ENCODE peak calls at places on chromosomes 4 and X, in four cellular contexts. S is GM23248, R is astrocyte, Z is PC-3. G is an unnamed sample.

GRCh38 chrX:108312938-108313337 is 125.3 kb downstream of the COL4A6 start:
- DNase-seq in S (peak; percentile 80), R (peak; percentile 61), Z (peak; percentile 94), G (peak; percentile 14)

GRCh38 chr4:86653237-86653865 is 59.2 kb downstream of the PTPN13 start:
- DNase-seq in S (no peak), R (no peak), Z (peak; percentile 34), G (no peak)

GRCh38 chr4:3449047-3449573 is 7.3 kb downstream of the HGFAC start:
- DNase-seq in S (no peak), R (no peak), Z (no peak), G (no peak)

GRCh38 chrX:118974088-118974907 is at the start of gene LONRF3:
- DNase-seq in S (peak; percentile 70), R (peak; percentile 4), Z (peak; percentile 67), G (peak; percentile 40)

GRCh38 chr4:43132010-43132582 is 239.6 kb downstream of the GRXCR1 start:
- DNase-seq in S (peak; percentile 80), R (peak; percentile 48), Z (peak; percentile 81), G (peak; percentile 59)

GRCh38 chr4:145098675-145099037 is 545 bp downstream of the ABCE1 start:
- DNase-seq in S (peak; percentile 86), R (peak; percentile 64), Z (peak; percentile 62), G (peak; percentile 43)

GRCh38 chr4:87745058-87745842 is 54.1 kb upstream of the IBSP start:
- DNase-seq in S (peak; percentile 39), R (no peak), Z (no peak), G (no peak)

GRCh38 chr4:187357045-187357643 is 633.5 kb upstream of the FAT1 start:
- DNase-seq in S (no peak), R (no peak), Z (no peak), G (no peak)

GRCh38 chr4:174522183-174523002 is at the start of gene HPGD:
- DNase-seq in S (peak; percentile 46), R (no peak), Z (peak; percentile 61), G (peak; percentile 61)

GRCh38 chr4:15470149-15470520 is 453 bp downstream of the CC2D2A start:
- DNase-seq in S (peak; percentile 33), R (peak; percentile 6), Z (no peak), G (no peak)

GRCh38 chr4:59571805-59572430 is 1628.2 kb upstream of the ADGRL3 start:
- DNase-seq in S (no peak), R (no peak), Z (peak; percentile 44), G (no peak)

GRCh38 chrX:66914082-66914481 is 275.2 kb upstream of the EDA2R start:
- DNase-seq in S (peak; percentile 17), R (no peak), Z (peak; percentile 4), G (no peak)

GRCh38 chr4:140568507-140569306 is at the start of gene UCP1:
- DNase-seq in S (peak; percentile 37), R (no peak), Z (no peak), G (peak; percentile 31)

GRCh38 chrX:135112096-135112729 is 8.1 kb downstream of the ETDB start:
- DNase-seq in S (peak; percentile 52), R (no peak), Z (peak; percentile 62), G (peak; percentile 54)

GRCh38 chrX:48815266-48815665 is 11.0 kb upstream of the ERAS start:
- DNase-seq in S (no peak), R (no peak), Z (no peak), G (no peak)

GRCh38 chrX:74536142-74537010 is 78.0 kb downstream of the RLIM start:
- DNase-seq in S (peak; percentile 82), R (peak; percentile 85), Z (peak; percentile 78), G (peak; percentile 91)

GRCh38 chr4:97987019-97987648 is 156.1 kb downstream of the STPG2 start:
- DNase-seq in S (peak; percentile 31), R (peak; percentile 6), Z (peak; percentile 56), G (peak; percentile 33)

GRCh38 chrX:70046978-70047377 is 2.8 kb downstream of the AWAT2 start:
- DNase-seq in S (peak; percentile 36), R (no peak), Z (peak; percentile 82), G (no peak)

GRCh38 chrX:68710870-68711576 is 63.6 kb downstream of the STARD8 start:
- DNase-seq in S (peak; percentile 60), R (peak; percentile 18), Z (peak; percentile 65), G (peak; percentile 16)

GRCh38 chr4:853416-853781 is 27.5 kb upstream of the CPLX1 start:
- DNase-seq in S (no peak), R (no peak), Z (no peak), G (no peak)

GRCh38 chr4:80171656-80172055 is 25.6 kb upstream of the PRDM8 start:
- DNase-seq in S (no peak), R (no peak), Z (no peak), G (no peak)

GRCh38 chrX:103722505-103722904 is 11.8 kb downstream of the TMEM31 start:
- DNase-seq in S (peak; percentile 64), R (peak; percentile 41), Z (no peak), G (no peak)

GRCh38 chrX:30875957-30876356 is 13.1 kb downstream of the TAB3 start:
- DNase-seq in S (peak; percentile 81), R (peak; percentile 64), Z (peak; percentile 82), G (peak; percentile 2)

DNA sequence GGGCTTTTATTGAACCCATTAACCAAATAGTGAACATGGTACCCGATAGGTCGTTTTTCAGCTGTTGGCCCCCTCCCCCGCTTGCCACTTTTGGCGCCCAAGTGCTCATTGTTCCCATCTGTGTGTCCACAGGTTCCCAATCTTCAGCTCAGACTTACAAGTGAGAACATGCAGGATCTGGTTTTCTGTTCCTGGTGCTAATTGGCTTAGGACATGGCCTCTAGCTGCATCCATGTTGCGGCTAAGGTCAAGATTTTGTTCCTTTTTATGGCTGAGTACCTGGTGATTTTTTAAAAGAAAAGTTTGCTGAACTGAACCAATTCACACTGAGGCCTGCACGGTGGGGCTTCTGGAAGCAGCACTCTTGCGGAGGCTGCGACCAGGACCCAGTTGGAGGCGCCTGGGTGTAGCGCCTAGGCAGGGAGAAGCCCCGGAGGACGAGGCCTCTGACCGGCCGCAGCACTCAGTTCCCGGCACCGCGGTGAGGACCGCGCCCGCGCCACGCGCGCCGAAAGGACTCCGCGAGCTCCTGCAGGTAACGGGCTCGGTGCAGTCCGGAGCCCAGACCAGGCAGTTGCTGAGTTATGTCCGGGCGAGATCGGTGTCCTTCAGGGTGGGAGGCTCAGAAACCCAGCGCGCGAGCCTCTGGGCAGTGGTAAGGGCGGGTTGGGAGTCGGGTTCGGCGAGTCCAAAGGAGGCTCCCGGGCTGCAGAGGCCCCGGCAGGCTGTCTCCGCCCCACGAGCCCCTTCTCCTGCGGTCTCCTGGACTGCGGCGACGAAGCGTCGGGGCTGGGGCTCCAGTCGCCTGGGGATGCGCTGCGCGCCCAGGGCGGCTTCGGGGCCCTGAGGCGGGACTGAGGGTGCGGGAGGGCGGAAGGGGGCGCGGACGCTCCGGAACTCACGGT is 15.8 kb upstream of the SLC25A4 start:
- DNase-seq in S (peak; percentile 34), R (peak; percentile 12), Z (no peak), G (no peak)
- TF ChIP-seq EZH2 in S (no peak), R (no peak), Z (no peak), G (no peak)

GRCh38 chrX:2689773-2690666 is 1.1 kb upstream of the CD99 start:
- DNase-seq in S (no peak), R (no peak), Z (no peak), G (no peak)

GRCh38 chrX:2691543-2692220 is 587 bp downstream of the CD99 start:
- DNase-seq in S (peak; percentile 81), R (peak; percentile 34), Z (peak; percentile 46), G (peak; percentile 74)

GRCh38 chrX:2692221-2693122 is 1.4 kb downstream of the CD99 start:
- DNase-seq in S (peak; percentile 70), R (peak; percentile 78), Z (peak; percentile 31), G (no peak)

GRCh38 chrX:2693123-2693438 is 2.0 kb downstream of the CD99 start:
- DNase-seq in S (peak; percentile 49), R (no peak), Z (no peak), G (no peak)

GRCh38 chrX:2690856-2691542 is at the start of gene CD99:
- DNase-seq in S (peak; percentile 91), R (peak; percentile 74), Z (peak; percentile 77), G (peak; percentile 98)
- TF ChIP-seq EZH2 in S (no peak), R (no peak), Z (no peak), G (no peak)

GRCh38 chr4:40755609-40756008 is 5.9 kb downstream of the NSUN7 start:
- DNase-seq in S (no peak), R (no peak), Z (no peak), G (no peak)

GRCh38 chr4:40745585-40745984 is 4.2 kb upstream of the NSUN7 start:
- DNase-seq in S (no peak), R (no peak), Z (no peak), G (no peak)

GRCh38 chr4:40749717-40750460 is at the start of gene NSUN7:
- DNase-seq in S (peak; percentile 38), R (peak; percentile 46), Z (peak; percentile 75), G (peak; percentile 39)

GRCh38 chr4:40747436-40747835 is 2.3 kb upstream of the NSUN7 start:
- DNase-seq in S (no peak), R (no peak), Z (no peak), G (no peak)

DNA sequence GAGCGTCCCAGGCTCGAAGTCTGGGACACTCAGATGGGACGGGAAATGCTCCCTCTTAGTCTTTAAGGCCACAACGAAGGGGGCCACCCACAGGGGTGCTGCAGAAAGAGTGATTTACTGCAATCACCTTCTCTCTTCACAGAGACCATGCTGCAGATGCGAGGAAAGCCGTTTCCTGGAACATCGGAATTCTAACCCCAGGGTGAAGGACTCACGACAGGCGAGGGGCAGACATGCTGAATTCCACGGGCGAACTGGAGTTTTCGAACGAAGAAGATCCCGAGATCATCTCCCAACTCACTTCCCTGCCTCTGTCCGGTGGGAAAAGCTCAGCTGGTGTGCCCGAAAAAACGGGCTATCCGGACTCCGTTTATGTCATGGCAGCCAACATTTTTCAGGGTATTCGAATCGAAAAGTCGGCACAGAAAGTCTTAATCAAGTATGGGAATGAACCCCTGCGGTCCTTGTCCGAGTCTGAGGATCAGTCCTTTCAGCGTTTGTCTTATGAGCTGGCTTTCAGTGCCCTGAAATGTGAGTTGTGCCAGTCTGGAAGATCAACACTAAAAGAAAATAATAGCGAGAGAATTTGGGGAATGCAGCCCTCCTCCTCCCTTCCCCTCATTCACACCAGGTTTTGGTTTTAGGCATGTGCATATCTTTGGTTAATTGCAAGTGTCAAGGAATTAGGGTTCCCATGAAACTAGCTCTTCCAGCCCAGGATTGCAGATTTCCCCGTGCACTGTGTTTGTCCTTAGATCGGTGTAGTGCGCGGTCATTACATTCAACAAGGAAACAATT is 905 bp downstream of the NSUN7 start:
- DNase-seq in S (peak; percentile 35), R (peak; percentile 6), Z (peak; percentile 7), G (peak; percentile 8)
- TF ChIP-seq EZH2 in S (peak; percentile 85), R (no peak), Z (no peak), G (no peak)

GRCh38 chr4:110615366-110616161 is 7.3 kb downstream of the PITX2 start:
- DNase-seq in S (no peak), R (no peak), Z (no peak), G (no peak)

GRCh38 chr4:110618091-110619000 is 4.5 kb downstream of the PITX2 start:
- DNase-seq in S (no peak), R (no peak), Z (peak; percentile 54), G (no peak)

GRCh38 chr4:110614981-110615365 is 7.9 kb downstream of the PITX2 start:
- DNase-seq in S (no peak), R (no peak), Z (no peak), G (no peak)

GRCh38 chr4:110617095-110617494 is 5.8 kb downstream of the PITX2 start:
- DNase-seq in S (no peak), R (no peak), Z (no peak), G (no peak)

GRCh38 chr4:110616162-110617062 is 6.5 kb downstream of the PITX2 start:
- DNase-seq in S (no peak), R (no peak), Z (no peak), G (no peak)
- TF ChIP-seq EZH2 in S (no peak), R (peak; percentile 32), Z (no peak), G (no peak)